ENCODE peak calls at places on chromosomes 4 and X, in four cellular contexts. M is HepG2, L is GM12878, S is H1. D is an unnamed sample.

GRCh38 chrX:126552313-126553022 is at the start of gene DCAF12L1:
- DNase-seq in M (no peak), L (no peak), S (peak), D (no peak)

GRCh38 chrX:46642145-46642544 is 68.6 kb downstream of the CHST7 start:
- DNase-seq in M (peak), L (no peak), S (no peak), D (no peak)

GRCh38 chrX:154403192-154403591 is 5.0 kb downstream of the RPL10 start:
- DNase-seq in M (no peak), L (no peak), S (no peak), D (no peak)

GRCh38 chr4:49221209-49221608 is 235.1 kb downstream of the CWH43 start:
- DNase-seq in M (no peak), L (no peak), S (no peak), D (no peak)

GRCh38 chr4:86831262-86832090 is 17.7 kb downstream of the SLC10A6 start:
- DNase-seq in M (peak), L (no peak), S (no peak), D (no peak)

GRCh38 chr4:103099691-103100392 is at the start of gene BDH2:
- DNase-seq in M (peak), L (peak), S (no peak), D (peak)

GRCh38 chr4:8402640-8403039 is 37.9 kb downstream of the ACOX3 start:
- DNase-seq in M (no peak), L (no peak), S (no peak), D (no peak)

GRCh38 chrX:114037515-114037914 is 546.4 kb upstream of the HTR2C start:
- DNase-seq in M (no peak), L (no peak), S (no peak), D (no peak)

GRCh38 chr4:64539234-64539849 is 130.1 kb upstream of the TECRL start:
- DNase-seq in M (peak), L (peak), S (no peak), D (peak)

GRCh38 chrX:2401590-2402360 is 99.0 kb downstream of the DHRSX start:
- DNase-seq in M (peak), L (no peak), S (no peak), D (no peak)

GRCh38 chrX:121876316-121876715 is 828.9 kb downstream of the GLUD2 start:
- DNase-seq in M (no peak), L (no peak), S (no peak), D (no peak)

GRCh38 chr4:13617801-13618200 is 9.7 kb downstream of the BOD1L1 start:
- DNase-seq in M (no peak), L (no peak), S (no peak), D (no peak)

GRCh38 chrX:76014321-76014720 is 158.5 kb upstream of the PBDC1 start:
- DNase-seq in M (no peak), L (no peak), S (no peak), D (no peak)

GRCh38 chr4:76198411-76199237 is 15.0 kb downstream of the SCARB2 start:
- DNase-seq in M (no peak), L (peak), S (no peak), D (no peak)

GRCh38 chr4:121950212-121950679 is 1.6 kb downstream of the TRPC3 start:
- DNase-seq in M (peak), L (no peak), S (peak), D (peak)

GRCh38 chrX:131588995-131589394 is 45.1 kb downstream of the OR13H1 start:
- DNase-seq in M (no peak), L (no peak), S (no peak), D (no peak)

GRCh38 chrX:129781134-129782014 is 1.6 kb downstream of the SASH3 start:
- DNase-seq in M (no peak), L (peak), S (no peak), D (no peak)

GRCh38 chr4:53994382-53994781 is 70.0 kb downstream of the CHIC2 start:
- DNase-seq in M (no peak), L (no peak), S (no peak), D (no peak)

GRCh38 chrX:40476958-40477357 is 103.8 kb upstream of the ATP6AP2 start:
- DNase-seq in M (no peak), L (no peak), S (no peak), D (no peak)

GRCh38 chr4:3074846-3075651 is 568 bp downstream of the HTT start:
- DNase-seq in M (peak), L (no peak), S (peak), D (peak)

GRCh38 chr4:145818001-145818400 is 120.6 kb downstream of the ZNF827 start:
- DNase-seq in M (no peak), L (no peak), S (no peak), D (no peak)

GRCh38 chrX:120297923-120298322 is 13.3 kb downstream of the TMEM255A start:
- DNase-seq in M (peak), L (no peak), S (no peak), D (no peak)

GRCh38 chr4:86892639-86892965 is 380 bp upstream of the C4orf36 start:
- DNase-seq in M (no peak), L (no peak), S (no peak), D (no peak)

GRCh38 chr4:2932951-2933565 is 30.1 kb downstream of the NOP14 start:
- DNase-seq in M (no peak), L (no peak), S (no peak), D (no peak)

GRCh38 chrX:110847334-110847733 is 51.7 kb upstream of the CHRDL1 start:
- DNase-seq in M (peak), L (peak), S (no peak), D (peak)

GRCh38 chr4:8410641-8411271 is 29.8 kb downstream of the ACOX3 start:
- DNase-seq in M (peak), L (no peak), S (peak), D (peak)

GRCh38 chr4:6333301-6334202 is 63.9 kb downstream of the WFS1 start:
- DNase-seq in M (no peak), L (no peak), S (peak), D (no peak)

GRCh38 chrX:19758536-19758935 is 128.9 kb downstream of the SH3KBP1 start:
- DNase-seq in M (peak), L (no peak), S (no peak), D (no peak)

GRCh38 chr4:187171731-187172339 is 448.2 kb upstream of the FAT1 start:
- DNase-seq in M (no peak), L (no peak), S (no peak), D (no peak)

GRCh38 chr4:126647756-126648396 is 984.9 kb upstream of the INTU start:
- DNase-seq in M (no peak), L (no peak), S (no peak), D (no peak)

GRCh38 chr4:56701644-56702043 is 20.5 kb upstream of the HOPX start:
- DNase-seq in M (no peak), L (no peak), S (no peak), D (no peak)

GRCh38 chr4:106246441-106246840 is 69.6 kb downstream of the TBCK start:
- DNase-seq in M (no peak), L (no peak), S (no peak), D (no peak)

GRCh38 chr4:16603178-16603577 is 295.3 kb downstream of the LDB2 start:
- DNase-seq in M (no peak), L (no peak), S (no peak), D (no peak)

GRCh38 chr4:2062808-2063524 is 3.8 kb downstream of the NAT8L start:
- DNase-seq in M (no peak), L (no peak), S (no peak), D (no peak)

GRCh38 chr4:146637853-146638800 is 566 bp upstream of the POU4F2 start:
- DNase-seq in M (no peak), L (no peak), S (peak), D (no peak)

GRCh38 chr4:71501992-71502391 is 163.2 kb downstream of the SLC4A4 start:
- DNase-seq in M (no peak), L (no peak), S (no peak), D (no peak)

GRCh38 chr4:180563977-180564376 is 1679.2 kb upstream of the TENM3 start:
- DNase-seq in M (no peak), L (no peak), S (no peak), D (no peak)

GRCh38 chr4:8742546-8742945 is 129.1 kb downstream of the HMX1 start:
- DNase-seq in M (no peak), L (no peak), S (no peak), D (no peak)

GRCh38 chr4:41866799-41867677 is 68.2 kb upstream of the TMEM33 start:
- DNase-seq in M (no peak), L (no peak), S (peak), D (no peak)
- H3K4me3 ChIP-seq in M (no peak), L (no peak), S (peak), D (peak)

GRCh38 chrX:70452143-70452733 is 7.6 kb downstream of the DLG3 start:
- DNase-seq in M (peak), L (no peak), S (peak), D (no peak)
- TF ChIP-seq SUZ12 in M (no peak), L (no peak), S (no peak), D (no peak)

GRCh38 chrX:65480960-65481359 is 53.6 kb downstream of the LAS1L start:
- DNase-seq in M (no peak), L (no peak), S (no peak), D (peak)
- H3K4me3 ChIP-seq in M (no peak), L (no peak), S (peak), D (no peak)

GRCh38 chr4:128455076-128455345 is 167.4 kb upstream of the PGRMC2 start:
- DNase-seq in M (no peak), L (no peak), S (no peak), D (no peak)

GRCh38 chr4:128459547-128459946 is 171.9 kb upstream of the PGRMC2 start:
- DNase-seq in M (no peak), L (no peak), S (no peak), D (no peak)

GRCh38 chr4:128454281-128455075 is 166.9 kb upstream of the PGRMC2 start:
- DNase-seq in M (peak), L (peak), S (peak), D (peak)

GRCh38 chr4:128452415-128452814 is 164.8 kb upstream of the PGRMC2 start:
- DNase-seq in M (no peak), L (no peak), S (no peak), D (no peak)

GRCh38 chr4:128455480-128455879 is 167.9 kb upstream of the PGRMC2 start:
- DNase-seq in M (no peak), L (no peak), S (no peak), D (no peak)
- TF ChIP-seq SUZ12 in M (no peak), L (no peak), S (no peak), D (no peak)

GRCh38 chrX:118534716-118535493 is 39.3 kb downstream of the DOCK11 start:
- DNase-seq in M (no peak), L (no peak), S (no peak), D (peak)

GRCh38 chrX:118526149-118526548 is 30.5 kb downstream of the DOCK11 start:
- DNase-seq in M (no peak), L (no peak), S (no peak), D (no peak)

GRCh38 chrX:118528089-118528753 is 32.6 kb downstream of the DOCK11 start:
- DNase-seq in M (no peak), L (peak), S (no peak), D (no peak)

GRCh38 chrX:118525146-118525725 is 29.6 kb downstream of the DOCK11 start:
- DNase-seq in M (no peak), L (no peak), S (no peak), D (no peak)

GRCh38 chrX:118530537-118530936 is 34.9 kb downstream of the DOCK11 start:
- DNase-seq in M (no peak), L (no peak), S (no peak), D (no peak)
- H3K4me3 ChIP-seq in M (no peak), L (no peak), S (no peak), D (no peak)

GRCh38 chr4:185127021-185127925 is 15.8 kb upstream of the SLC25A4 start:
- DNase-seq in M (no peak), L (no peak), S (peak), D (no peak)
- TF ChIP-seq SUZ12 in M (no peak), L (peak), S (peak), D (no peak)

GRCh38 chrX:77899081-77899828 is at the start of gene COX7B:
- DNase-seq in M (peak), L (peak), S (peak), D (peak)

GRCh38 chrX:77892887-77893286 is 2.3 kb downstream of the MAGT1 start:
- DNase-seq in M (no peak), L (no peak), S (no peak), D (no peak)

GRCh38 chrX:77894921-77895886 is at the start of gene MAGT1:
- DNase-seq in M (peak), L (peak), S (peak), D (peak)

DNA sequence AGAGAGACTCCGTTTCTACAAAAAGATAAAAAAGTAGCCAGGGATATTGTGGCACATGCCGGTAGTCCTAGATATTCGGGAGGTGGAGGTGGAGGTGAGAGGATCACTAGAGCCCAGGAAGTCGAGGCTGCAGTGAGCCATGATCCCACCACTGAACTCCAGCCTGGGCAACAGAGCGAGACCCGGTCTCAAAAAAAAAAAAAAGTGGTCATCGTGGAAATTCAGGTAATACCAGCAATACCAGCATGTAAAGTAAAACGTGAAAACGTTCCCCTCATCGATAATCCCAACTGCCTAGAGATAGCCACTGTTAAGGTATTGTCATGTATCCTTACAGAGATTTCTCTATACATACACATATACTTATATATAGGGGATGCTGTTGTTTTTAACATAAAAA is 1.5 kb downstream of the MAGT1 start:
- DNase-seq in M (no peak), L (no peak), S (no peak), D (no peak)
- H3K4me3 ChIP-seq in M (peak), L (peak), S (peak), D (no peak)

GRCh38 chr4:113636877-113637276 is 124.7 kb downstream of the CAMK2D start:
- DNase-seq in M (no peak), L (no peak), S (no peak), D (no peak)
- TF ChIP-seq SUZ12 in M (no peak), L (no peak), S (no peak), D (no peak)

DNA sequence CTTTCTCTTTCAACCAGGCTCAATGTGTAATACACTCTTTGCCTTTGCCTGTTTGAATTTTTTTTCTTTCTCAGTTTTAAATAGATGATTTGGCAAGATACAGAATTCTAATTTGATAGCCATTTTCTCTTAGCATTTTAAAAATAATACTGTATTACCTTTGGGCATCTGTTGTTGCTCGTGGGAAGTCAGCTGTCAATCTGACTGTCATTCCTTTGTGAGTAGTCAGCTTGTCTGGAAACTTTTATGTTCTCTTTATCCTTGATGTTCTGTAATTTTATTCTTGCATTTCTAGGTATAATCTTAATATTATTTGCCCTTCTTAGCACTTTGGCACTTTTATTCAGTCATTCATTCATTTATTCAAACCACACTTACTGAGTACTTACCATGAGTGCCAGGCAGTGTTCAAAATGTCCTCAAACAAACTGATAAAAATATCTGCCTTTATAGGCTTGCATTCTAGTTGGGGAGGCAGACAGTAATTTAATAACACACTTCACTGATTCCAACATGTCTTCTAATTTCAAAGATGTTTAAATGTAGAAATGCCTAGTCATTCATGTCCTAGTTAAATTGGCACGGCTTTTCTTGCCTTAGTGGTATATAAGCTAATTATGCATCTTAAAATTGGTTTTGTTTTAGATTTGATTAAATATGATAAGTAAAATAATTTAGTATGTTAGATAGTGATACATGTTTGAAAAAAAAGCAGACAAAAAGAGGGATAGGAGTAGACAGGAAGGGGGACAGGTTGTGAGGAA is 3.8 kb downstream of the USP38 start:
- DNase-seq in M (no peak), L (no peak), S (no peak), D (no peak)
- H3K4me3 ChIP-seq in M (peak), L (peak), S (no peak), D (no peak)

D was measured in NT2/D1.